ENCODE peak calls at places on chromosomes 3 and 15, in five cellular contexts. P is cardiac fibroblast, N is brain microvascular endothelial cell, K is ovary, C is heart left ventricle. G is an unnamed sample.

GRCh38 chr3:19046440-19046839 is 101.9 kb upstream of the KCNH8 start:
- DNase-seq in C (no peak), P (peak), K (no peak), N (no peak), G (no peak)

GRCh38 chr15:80925597-80926059 is 64.0 kb downstream of the MESD start:
- DNase-seq in N (no peak), P (no peak), K (peak), C (no peak), G (no peak)

GRCh38 chr3:47525617-47526016 is 12.1 kb upstream of the ELP6 start:
- DNase-seq in K (no peak), C (no peak), N (no peak), P (no peak), G (no peak)

GRCh38 chr3:171490901-171491300 is 30.7 kb upstream of the TNIK start:
- DNase-seq in C (no peak), N (no peak), K (no peak), P (no peak), G (no peak)

GRCh38 chr15:41263891-41264351 is 32.9 kb downstream of the CHP1 start:
- DNase-seq in C (no peak), N (no peak), P (peak), K (no peak), G (no peak)

GRCh38 chr3:134896696-134897095 is 101.6 kb downstream of the EPHB1 start:
- DNase-seq in C (no peak), K (no peak), N (no peak), P (no peak), G (no peak)

GRCh38 chr3:85631070-85631469 is 672.3 kb downstream of the CADM2 start:
- DNase-seq in K (no peak), N (no peak), P (no peak), C (no peak), G (no peak)

GRCh38 chr3:80549173-80549572 is 781.4 kb upstream of the ROBO1 start:
- DNase-seq in K (no peak), C (no peak), P (no peak), N (no peak), G (no peak)

GRCh38 chr3:157280786-157281185 is 120.8 kb upstream of the CCNL1 start:
- DNase-seq in N (no peak), K (no peak), P (peak), C (no peak), G (no peak)

GRCh38 chr3:72892081-72892763 is 4.4 kb downstream of the GXYLT2 start:
- DNase-seq in N (peak), P (peak), K (no peak), C (no peak), G (no peak)

GRCh38 chr15:73691398-73691797 is 7.2 kb downstream of the CD276 start:
- DNase-seq in P (peak), K (no peak), C (peak), N (peak), G (peak)

GRCh38 chr3:81743096-81744025 is 18.1 kb downstream of the GBE1 start:
- DNase-seq in N (peak), C (no peak), K (no peak), P (peak), G (peak)

GRCh38 chr3:87771338-87772059 is 287.3 kb downstream of the CGGBP1 start:
- DNase-seq in P (peak), K (no peak), N (peak), C (no peak), G (peak)

GRCh38 chr3:107543666-107544065 is 20.9 kb downstream of the BBX start:
- DNase-seq in C (no peak), P (peak), K (no peak), N (no peak), G (no peak)

GRCh38 chr15:99424978-99425665 is 140.7 kb upstream of the MEF2A start:
- DNase-seq in P (peak), C (peak), K (peak), N (peak), G (peak)

GRCh38 chr3:185613016-185613415 is 26.9 kb downstream of the SENP2 start:
- DNase-seq in N (no peak), C (no peak), K (no peak), P (no peak), G (no peak)

GRCh38 chr3:138072816-138073215 is 42.6 kb downstream of the DZIP1L start:
- DNase-seq in N (peak), P (no peak), K (no peak), C (no peak), G (no peak)

GRCh38 chr3:122893754-122894668 is 99.1 kb downstream of the SLC49A4 start:
- DNase-seq in K (no peak), C (no peak), N (no peak), P (no peak), G (peak)

GRCh38 chr15:76337047-76337738 is 620 bp downstream of the ISL2 start:
- DNase-seq in P (peak), C (no peak), N (no peak), K (no peak), G (no peak)

GRCh38 chr3:76812649-76813048 is 227.2 kb upstream of the ROBO2 start:
- DNase-seq in P (no peak), C (no peak), K (no peak), N (no peak), G (no peak)

GRCh38 chr3:122410639-122411038 is 5.2 kb downstream of the WDR5B start:
- DNase-seq in C (no peak), K (no peak), P (no peak), N (no peak), G (no peak)

GRCh38 chr3:179100652-179101051 is 29.0 kb upstream of the ZMAT3 start:
- DNase-seq in N (peak), P (peak), K (no peak), C (no peak), G (no peak)

GRCh38 chr15:51499379-51499976 is 123.1 kb downstream of the DMXL2 start:
- DNase-seq in N (peak), K (no peak), C (no peak), P (peak), G (no peak)

GRCh38 chr15:20356444-20357138 is 185.0 kb downstream of the GOLGA6L6 start:
- DNase-seq in P (peak), K (peak), N (no peak), C (peak), G (no peak)

GRCh38 chr3:170499562-170500156 is 81.0 kb downstream of the CLDN11 start:
- DNase-seq in P (peak), K (peak), N (peak), C (no peak), G (peak)

GRCh38 chr3:147373301-147373700 is 33.0 kb downstream of the ZIC4 start:
- DNase-seq in N (no peak), C (no peak), K (no peak), P (no peak), G (no peak)

GRCh38 chr3:50337175-50337861 is 3.3 kb downstream of the RASSF1 start:
- DNase-seq in C (peak), P (peak), K (peak), N (peak), G (peak)

GRCh38 chr15:69609176-69609575 is 156.6 kb downstream of the RPLP1 start:
- DNase-seq in N (peak), K (no peak), C (no peak), P (peak), G (no peak)

GRCh38 chr3:139764936-139765335 is 87.2 kb upstream of the NMNAT3 start:
- DNase-seq in N (peak), C (no peak), P (peak), K (no peak), G (no peak)

GRCh38 chr15:23401627-23402026 is 45.4 kb downstream of the GOLGA6L2 start:
- DNase-seq in K (no peak), C (no peak), N (no peak), P (no peak), G (no peak)

GRCh38 chr15:70149667-70150404 is 52.1 kb upstream of the TLE3 start:
- DNase-seq in N (peak), P (peak), C (no peak), K (no peak), G (no peak)

GRCh38 chr3:45807645-45808540 is 11.6 kb upstream of the SLC6A20 start:
- DNase-seq in C (no peak), K (no peak), P (no peak), N (no peak), G (no peak)

DNA sequence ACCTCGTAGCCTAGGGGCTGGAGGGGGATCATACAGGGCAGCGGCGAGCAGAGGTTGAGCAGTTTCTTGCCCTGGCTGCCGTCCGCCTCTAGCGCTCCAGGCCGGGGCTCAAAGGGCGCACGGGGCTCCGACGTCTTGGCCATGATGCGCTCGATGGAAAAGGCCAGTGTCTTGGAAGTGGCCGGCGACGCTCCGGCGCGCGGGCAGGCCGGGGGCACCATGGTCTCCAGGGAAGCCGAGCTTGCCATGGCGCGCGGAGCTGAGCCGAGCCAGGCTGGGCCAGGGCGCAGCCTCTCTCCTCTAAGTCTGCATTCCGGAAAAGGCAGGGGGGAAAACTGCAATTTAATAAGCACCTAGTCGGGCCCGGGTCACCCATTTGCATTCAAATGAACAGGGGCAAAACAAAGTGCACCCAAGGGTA is 719 bp downstream of the FEZF2 start:
- DNase-seq in C (no peak), K (no peak), P (no peak), N (no peak), G (peak)
- H3K4me3 ChIP-seq in C (no peak), K (no peak), P (no peak), N (no peak), G (peak)

DNA sequence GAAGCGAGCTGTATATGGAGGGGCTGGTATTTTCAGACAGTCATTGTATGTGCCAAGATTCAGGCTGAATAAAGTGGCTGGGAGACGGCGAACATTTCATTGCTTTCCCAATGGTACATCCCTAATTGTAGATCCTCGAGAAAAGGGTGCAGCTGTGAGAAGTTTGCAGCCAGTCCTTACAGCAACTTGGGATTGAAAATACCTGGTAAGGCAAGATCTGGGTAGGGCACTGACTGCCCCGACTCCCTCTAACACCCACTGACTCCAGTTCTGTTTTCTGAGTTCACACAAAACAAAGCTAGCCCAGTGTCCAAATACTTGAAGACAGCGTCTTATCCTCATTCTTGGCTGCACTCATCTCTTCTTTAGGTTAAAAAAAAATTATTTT is 63.7 kb downstream of the EDEM1 start:
- DNase-seq in C (no peak), N (no peak), P (no peak), K (no peak), G (no peak)
- H3K4me3 ChIP-seq in C (peak), N (no peak), P (peak), K (peak), G (no peak)

DNA sequence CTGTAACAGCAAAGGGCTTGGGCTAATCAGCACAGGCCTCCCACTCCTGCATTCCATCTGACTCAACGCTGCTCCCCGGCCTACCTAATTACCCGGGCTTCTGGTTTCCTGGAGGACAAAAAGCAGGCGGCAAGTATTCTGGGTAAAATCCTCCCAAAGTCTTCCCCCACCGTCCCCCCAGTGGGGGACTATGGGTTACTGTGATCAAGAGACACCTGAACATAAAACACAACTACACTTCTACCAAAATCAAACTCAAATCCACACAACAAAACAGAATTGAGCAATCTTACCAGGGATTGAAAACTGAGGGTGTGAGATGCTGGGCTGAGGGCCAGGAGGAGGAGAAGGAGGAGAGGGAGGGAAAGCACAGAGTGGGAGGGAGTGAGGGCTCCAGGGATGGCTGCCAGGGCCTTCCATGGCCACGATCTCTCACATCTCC is 8.9 kb upstream of the NCKIPSD start:
- DNase-seq in N (peak), P (peak), K (peak), C (peak), G (no peak)
- H3K4me3 ChIP-seq in N (peak), P (peak), K (peak), C (peak), G (no peak)

GRCh38 chr3:150594150-150594549 is 9.0 kb upstream of the SELENOT start:
- DNase-seq in P (no peak), N (no peak), K (no peak), C (no peak), G (no peak)
- H3K4me3 ChIP-seq in P (no peak), N (no peak), K (no peak), C (no peak), G (no peak)

G was measured in BE2C.